ENCODE peak calls at places on chromosomes 4 and X, in five cellular contexts. One of them, this sample, is unnamed.

GRCh38 chr4:151864068-151864467 is 103.3 kb upstream of the GATB start:
- DNase-seq in sigmoid colon: no peak
- DNase-seq in DND-41: no peak
- DNase-seq in tibial artery: no peak
- DNase-seq in upper lobe of right lung: no peak
- DNase-seq in this sample: no peak

GRCh38 chrX:4994855-4995254 is 1233.8 kb downstream of the NLGN4X start:
- DNase-seq in sigmoid colon: no peak
- DNase-seq in DND-41: no peak
- DNase-seq in tibial artery: no peak
- DNase-seq in upper lobe of right lung: no peak
- DNase-seq in this sample: no peak

GRCh38 chr4:185304944-185305690 is 90.6 kb downstream of the LRP2BP start:
- DNase-seq in sigmoid colon: no peak
- DNase-seq in DND-41: peak; percentile 10
- DNase-seq in tibial artery: no peak
- DNase-seq in upper lobe of right lung: peak; percentile 70
- DNase-seq in this sample: no peak

GRCh38 chr4:160299608-160300007 is 1196.7 kb downstream of the RAPGEF2 start:
- DNase-seq in sigmoid colon: no peak
- DNase-seq in DND-41: no peak
- DNase-seq in tibial artery: no peak
- DNase-seq in upper lobe of right lung: no peak
- DNase-seq in this sample: no peak

GRCh38 chr4:85837334-85837733 is 362.4 kb downstream of the ARHGAP24 start:
- DNase-seq in sigmoid colon: no peak
- DNase-seq in DND-41: no peak
- DNase-seq in tibial artery: no peak
- DNase-seq in upper lobe of right lung: no peak
- DNase-seq in this sample: peak; percentile 39

GRCh38 chr4:165457793-165458192 is 79.0 kb downstream of the CPE start:
- DNase-seq in sigmoid colon: no peak
- DNase-seq in DND-41: no peak
- DNase-seq in tibial artery: no peak
- DNase-seq in upper lobe of right lung: no peak
- DNase-seq in this sample: no peak

GRCh38 chr4:30294295-30294694 is 425.9 kb upstream of the PCDH7 start:
- DNase-seq in sigmoid colon: no peak
- DNase-seq in DND-41: no peak
- DNase-seq in tibial artery: no peak
- DNase-seq in upper lobe of right lung: no peak
- DNase-seq in this sample: no peak

GRCh38 chr4:37976513-37976912 is 16.3 kb downstream of the PTTG2 start:
- DNase-seq in sigmoid colon: no peak
- DNase-seq in DND-41: no peak
- DNase-seq in tibial artery: no peak
- DNase-seq in upper lobe of right lung: no peak
- DNase-seq in this sample: no peak

GRCh38 chrX:139739138-139739537 is 31.2 kb upstream of the MCF2 start:
- DNase-seq in sigmoid colon: no peak
- DNase-seq in DND-41: no peak
- DNase-seq in tibial artery: no peak
- DNase-seq in upper lobe of right lung: no peak
- DNase-seq in this sample: peak; percentile 29

GRCh38 chrX:34426334-34426733 is 230.8 kb downstream of the TMEM47 start:
- DNase-seq in sigmoid colon: no peak
- DNase-seq in DND-41: no peak
- DNase-seq in tibial artery: no peak
- DNase-seq in upper lobe of right lung: no peak
- DNase-seq in this sample: peak; percentile 9

GRCh38 chr4:3640587-3640962 is 108.4 kb upstream of the LRPAP1 start:
- DNase-seq in sigmoid colon: no peak
- DNase-seq in DND-41: no peak
- DNase-seq in tibial artery: peak; percentile 46
- DNase-seq in upper lobe of right lung: no peak
- DNase-seq in this sample: peak; percentile 17

GRCh38 chr4:54155936-54156335 is 56.0 kb downstream of the GSX2 start:
- DNase-seq in sigmoid colon: no peak
- DNase-seq in DND-41: no peak
- DNase-seq in tibial artery: no peak
- DNase-seq in upper lobe of right lung: no peak
- DNase-seq in this sample: no peak

GRCh38 chr4:120869511-120870278 is 52.8 kb downstream of the PRDM5 start:
- DNase-seq in sigmoid colon: no peak
- DNase-seq in DND-41: no peak
- DNase-seq in tibial artery: no peak
- DNase-seq in upper lobe of right lung: no peak
- DNase-seq in this sample: no peak

GRCh38 chrX:110985470-110985869 is 110.5 kb upstream of the PAK3 start:
- DNase-seq in sigmoid colon: no peak
- DNase-seq in DND-41: no peak
- DNase-seq in tibial artery: no peak
- DNase-seq in upper lobe of right lung: no peak
- DNase-seq in this sample: no peak

GRCh38 chrX:49271341-49271740 is 1.7 kb downstream of the PPP1R3F start:
- DNase-seq in sigmoid colon: peak; percentile 37
- DNase-seq in DND-41: no peak
- DNase-seq in tibial artery: no peak
- DNase-seq in upper lobe of right lung: no peak
- DNase-seq in this sample: no peak

DNA sequence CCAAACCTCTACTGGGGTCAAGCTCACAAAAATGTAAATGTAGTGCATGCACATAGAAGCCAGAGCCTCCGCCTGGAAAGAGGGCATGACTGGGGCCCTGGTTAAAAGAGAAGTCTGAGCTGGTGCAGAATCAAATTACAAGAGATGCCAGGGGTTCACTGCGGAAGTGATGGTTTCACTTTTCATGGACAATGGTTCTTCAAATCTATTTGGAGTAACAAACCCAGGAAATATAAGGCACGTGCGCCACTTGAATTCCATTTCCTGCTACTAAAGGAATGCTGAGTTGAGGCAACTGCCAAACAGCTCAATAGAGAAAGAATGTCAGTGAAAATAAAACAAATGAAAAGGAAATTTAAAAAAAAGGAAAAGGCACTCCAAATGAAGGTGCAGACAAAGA is 79.8 kb downstream of the FUNDC1 start:
- DNase-seq in sigmoid colon: no peak
- DNase-seq in DND-41: no peak
- DNase-seq in tibial artery: peak; percentile 30
- DNase-seq in upper lobe of right lung: no peak
- DNase-seq in this sample: peak; percentile 4
- H3K27ac ChIP-seq in sigmoid colon: no peak overlapping the region
- H3K27ac ChIP-seq in DND-41: no peak overlapping the region
- H3K27ac ChIP-seq in tibial artery: no peak overlapping the region
- H3K27ac ChIP-seq in upper lobe of right lung: no peak overlapping the region
- H3K27ac ChIP-seq in this sample: no peak overlapping the region

DNA sequence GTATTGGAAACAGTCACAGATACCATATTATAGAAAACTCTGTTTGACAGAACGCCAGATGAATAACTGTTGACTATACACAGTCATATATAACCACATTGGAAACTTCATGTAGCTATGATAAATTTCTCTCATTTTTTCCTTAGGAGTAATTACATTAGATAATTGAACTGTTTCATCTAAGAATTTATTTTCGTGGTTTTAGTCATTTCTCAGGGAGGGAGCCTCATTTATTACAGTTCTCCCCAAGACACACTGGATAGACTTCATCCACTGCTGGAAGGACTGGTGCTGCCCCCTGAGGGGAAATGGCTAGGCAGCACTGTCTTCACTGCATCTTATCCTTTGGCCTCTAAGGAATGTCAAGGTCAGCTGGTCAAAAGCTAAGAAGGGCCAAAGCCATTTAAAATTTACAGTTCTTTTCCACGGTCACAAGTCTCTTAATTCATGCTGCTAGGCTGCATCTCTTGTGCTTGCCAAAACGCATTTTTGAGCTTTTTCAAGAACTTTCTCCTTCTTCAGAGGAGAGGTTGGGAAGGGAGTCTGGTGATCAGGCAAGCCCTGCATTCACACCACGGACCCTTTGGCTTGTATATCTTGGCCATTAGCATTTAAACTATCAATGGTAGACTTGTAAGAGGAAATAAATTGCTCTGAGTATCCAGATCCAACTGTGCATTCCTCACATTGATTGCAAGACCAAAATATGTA is 145.1 kb downstream of the CBR4 start:
- DNase-seq in sigmoid colon: no peak
- DNase-seq in DND-41: no peak
- DNase-seq in tibial artery: no peak
- DNase-seq in upper lobe of right lung: no peak
- DNase-seq in this sample: no peak
- TF ChIP-seq CTCF in sigmoid colon: no peak
- TF ChIP-seq CTCF in DND-41: peak; percentile 15
- TF ChIP-seq CTCF in tibial artery: no peak
- TF ChIP-seq CTCF in upper lobe of right lung: peak; percentile 27
- TF ChIP-seq CTCF in this sample: peak; percentile 63

DNA sequence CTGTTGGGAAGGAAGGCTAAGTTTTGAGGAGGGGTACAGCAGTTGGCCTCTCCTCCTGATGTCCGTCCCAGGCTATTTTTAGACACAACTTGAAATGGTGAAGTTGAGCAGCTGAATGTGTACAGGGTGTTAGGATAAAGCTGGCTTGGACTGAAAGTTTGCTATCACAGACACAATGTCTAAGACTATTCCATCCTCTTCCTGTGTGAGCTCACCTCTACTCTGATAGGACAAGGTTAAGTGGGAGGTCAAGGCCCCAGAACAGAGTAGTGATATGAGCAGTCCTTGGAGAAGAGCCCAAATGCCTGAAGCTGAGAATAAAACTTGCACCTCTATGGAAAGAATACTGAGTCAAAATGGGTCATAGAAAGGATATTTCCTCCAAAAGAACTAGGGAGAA is 4.1 kb downstream of the ATP1B4 start:
- DNase-seq in sigmoid colon: no peak
- DNase-seq in DND-41: no peak
- DNase-seq in tibial artery: no peak
- DNase-seq in upper lobe of right lung: no peak
- DNase-seq in this sample: no peak
- H3K27ac ChIP-seq in sigmoid colon: no peak overlapping the region
- H3K27ac ChIP-seq in DND-41: no peak overlapping the region
- H3K27ac ChIP-seq in tibial artery: no peak overlapping the region
- H3K27ac ChIP-seq in upper lobe of right lung: no peak overlapping the region
- H3K27ac ChIP-seq in this sample: no peak overlapping the region

GRCh38 chr4:149553959-149554520 is 261.6 kb downstream of the IQCM start:
- DNase-seq in sigmoid colon: no peak
- DNase-seq in DND-41: no peak
- DNase-seq in tibial artery: no peak
- DNase-seq in upper lobe of right lung: no peak
- DNase-seq in this sample: no peak

GRCh38 chr4:149552601-149553000 is 263.0 kb downstream of the IQCM start:
- DNase-seq in sigmoid colon: no peak
- DNase-seq in DND-41: no peak
- DNase-seq in tibial artery: no peak
- DNase-seq in upper lobe of right lung: no peak
- DNase-seq in this sample: no peak

GRCh38 chr4:149555146-149555545 is 260.5 kb downstream of the IQCM start:
- DNase-seq in sigmoid colon: no peak
- DNase-seq in DND-41: no peak
- DNase-seq in tibial artery: no peak
- DNase-seq in upper lobe of right lung: no peak
- DNase-seq in this sample: peak; percentile 1

GRCh38 chr4:149549911-149550310 is 265.7 kb downstream of the IQCM start:
- DNase-seq in sigmoid colon: no peak
- DNase-seq in DND-41: no peak
- DNase-seq in tibial artery: no peak
- DNase-seq in upper lobe of right lung: no peak
- DNase-seq in this sample: no peak
- TF ChIP-seq CTCF in sigmoid colon: no peak
- TF ChIP-seq CTCF in DND-41: no peak
- TF ChIP-seq CTCF in tibial artery: no peak
- TF ChIP-seq CTCF in upper lobe of right lung: no peak
- TF ChIP-seq CTCF in this sample: no peak

GRCh38 chr4:105122334-105122733 is 24.3 kb upstream of the TET2 start:
- DNase-seq in sigmoid colon: no peak
- DNase-seq in DND-41: no peak
- DNase-seq in tibial artery: no peak
- DNase-seq in upper lobe of right lung: no peak
- DNase-seq in this sample: peak; percentile 58
- H3K27ac ChIP-seq in sigmoid colon: no peak overlapping the region
- H3K27ac ChIP-seq in DND-41: no peak overlapping the region
- H3K27ac ChIP-seq in tibial artery: no peak overlapping the region
- H3K27ac ChIP-seq in upper lobe of right lung: no peak overlapping the region
- H3K27ac ChIP-seq in this sample: no peak overlapping the region

GRCh38 chr4:117968606-117969005 is 65.7 kb upstream of the NDST3 start:
- DNase-seq in sigmoid colon: no peak
- DNase-seq in DND-41: no peak
- DNase-seq in tibial artery: no peak
- DNase-seq in upper lobe of right lung: no peak
- DNase-seq in this sample: no peak
- TF ChIP-seq CTCF in sigmoid colon: no peak
- TF ChIP-seq CTCF in DND-41: peak; percentile 31
- TF ChIP-seq CTCF in tibial artery: no peak
- TF ChIP-seq CTCF in upper lobe of right lung: no peak
- TF ChIP-seq CTCF in this sample: no peak

GRCh38 chr4:143286733-143287570 is 49.7 kb upstream of the GAB1 start:
- DNase-seq in sigmoid colon: no peak
- DNase-seq in DND-41: no peak
- DNase-seq in tibial artery: no peak
- DNase-seq in upper lobe of right lung: no peak
- DNase-seq in this sample: peak; percentile 63

GRCh38 chr4:143287571-143287923 is 49.1 kb upstream of the GAB1 start:
- DNase-seq in sigmoid colon: no peak
- DNase-seq in DND-41: no peak
- DNase-seq in tibial artery: no peak
- DNase-seq in upper lobe of right lung: no peak
- DNase-seq in this sample: no peak

GRCh38 chr4:143282170-143282760 is 54.4 kb upstream of the GAB1 start:
- DNase-seq in sigmoid colon: no peak
- DNase-seq in DND-41: no peak
- DNase-seq in tibial artery: no peak
- DNase-seq in upper lobe of right lung: no peak
- DNase-seq in this sample: no peak

GRCh38 chr4:143289370-143289769 is 47.3 kb upstream of the GAB1 start:
- DNase-seq in sigmoid colon: no peak
- DNase-seq in DND-41: no peak
- DNase-seq in tibial artery: no peak
- DNase-seq in upper lobe of right lung: no peak
- DNase-seq in this sample: no peak

DNA sequence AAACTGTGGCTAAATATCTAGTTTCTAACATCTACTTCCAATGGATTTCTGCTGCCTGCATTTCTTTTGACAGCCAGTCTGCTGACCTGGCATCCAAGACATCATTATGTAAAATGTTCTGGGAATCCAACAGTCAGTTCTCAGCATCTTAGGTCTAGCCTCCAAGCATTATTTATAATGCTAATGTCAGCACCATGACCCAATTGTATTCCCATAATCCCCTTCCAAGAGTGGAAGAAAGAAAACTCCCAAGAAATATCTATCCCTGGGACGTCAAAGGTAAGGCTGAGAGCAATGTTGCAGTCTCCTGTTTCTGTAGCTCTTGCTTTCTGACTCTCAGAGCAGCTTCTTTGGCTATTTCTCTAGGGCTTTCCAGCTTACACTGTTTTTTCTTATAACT is 50.6 kb upstream of the GAB1 start:
- DNase-seq in sigmoid colon: no peak
- DNase-seq in DND-41: no peak
- DNase-seq in tibial artery: no peak
- DNase-seq in upper lobe of right lung: no peak
- DNase-seq in this sample: no peak
- H3K27ac ChIP-seq in sigmoid colon: peak overlapping the region; percentile 60
- H3K27ac ChIP-seq in DND-41: no peak overlapping the region
- H3K27ac ChIP-seq in tibial artery: peak overlapping the region; percentile 72
- H3K27ac ChIP-seq in upper lobe of right lung: no peak overlapping the region
- H3K27ac ChIP-seq in this sample: peak overlapping the region; percentile 74